ENCODE peak calls at places on chromosomes 5 and 9, in six cellular contexts. B, F, W, K, J and R are unnamed samples.

GRCh38 chr5:7856855-7857254 is 5.9 kb upstream of the CFAP90 start:
- DNase-seq in B (no peak), F (peak; percentile 21), W (peak; percentile 10), K (peak; percentile 8), J (no peak), R (peak; percentile 50)

GRCh38 chr9:130944510-130945058 is 5.5 kb upstream of the FIBCD1 start:
- DNase-seq in B (no peak), F (no peak), W (no peak), K (no peak), J (no peak), R (no peak)

GRCh38 chr9:95197692-95198271 is 119.7 kb downstream of the FANCC start:
- DNase-seq in B (no peak), F (no peak), W (no peak), K (no peak), J (peak; percentile 51), R (no peak)

GRCh38 chr5:124746916-124747769 is 704 bp upstream of the ZNF608 start:
- DNase-seq in B (no peak), F (peak; percentile 90), W (peak; percentile 83), K (peak; percentile 83), J (peak; percentile 89), R (peak; percentile 84)

GRCh38 chr9:78745996-78746395 is 449.1 kb downstream of the PSAT1 start:
- DNase-seq in B (no peak), F (no peak), W (no peak), K (no peak), J (no peak), R (no peak)

GRCh38 chr5:153504726-153505125 is 14.3 kb downstream of the GRIA1 start:
- DNase-seq in B (no peak), F (no peak), W (no peak), K (no peak), J (no peak), R (no peak)

GRCh38 chr5:16727937-16728336 is 111.1 kb upstream of the RETREG1 start:
- DNase-seq in B (no peak), F (peak; percentile 65), W (peak; percentile 47), K (peak; percentile 35), J (peak; percentile 51), R (no peak)

GRCh38 chr9:78029601-78030552 is 1.7 kb downstream of the GNAQ start:
- DNase-seq in B (no peak), F (peak; percentile 50), W (peak; percentile 14), K (no peak), J (peak; percentile 19), R (peak; percentile 77)

GRCh38 chr9:99489043-99489378 is 266.9 kb downstream of the SEC61B start:
- DNase-seq in B (no peak), F (no peak), W (no peak), K (no peak), J (no peak), R (no peak)

GRCh38 chr9:114336699-114337395 is 7.2 kb downstream of the ORM2 start:
- DNase-seq in B (no peak), F (no peak), W (no peak), K (no peak), J (no peak), R (no peak)

GRCh38 chr9:128203842-128204551 is 818 bp downstream of the DNM1 start:
- DNase-seq in B (no peak), F (no peak), W (no peak), K (no peak), J (no peak), R (peak; percentile 21)

GRCh38 chr9:130298663-130299279 is 33.2 kb downstream of the HMCN2 start:
- DNase-seq in B (no peak), F (no peak), W (no peak), K (no peak), J (no peak), R (no peak)

GRCh38 chr9:120892748-120893584 is 16.0 kb upstream of the PHF19 start:
- DNase-seq in B (no peak), F (no peak), W (no peak), K (no peak), J (no peak), R (no peak)

GRCh38 chr9:250039-250438 is 35.4 kb downstream of the DOCK8 start:
- DNase-seq in B (no peak), F (no peak), W (no peak), K (no peak), J (no peak), R (no peak)

GRCh38 chr5:136020001-136020382 is 8.8 kb upstream of the TGFBI start:
- DNase-seq in B (no peak), F (no peak), W (no peak), K (no peak), J (no peak), R (no peak)

GRCh38 chr5:72494700-72495124 is 12.5 kb downstream of the ZNF366 start:
- DNase-seq in B (no peak), F (no peak), W (no peak), K (no peak), J (no peak), R (no peak)

GRCh38 chr5:150503977-150504620 is 3.8 kb upstream of the NDST1 start:
- DNase-seq in B (no peak), F (peak; percentile 94), W (peak; percentile 68), K (peak; percentile 69), J (peak; percentile 21), R (peak; percentile 71)

GRCh38 chr5:109063223-109063622 is 315.5 kb downstream of the FER start:
- DNase-seq in B (no peak), F (no peak), W (no peak), K (no peak), J (no peak), R (no peak)

GRCh38 chr9:133460405-133461175 is 812 bp downstream of the CACFD1 start:
- DNase-seq in B (no peak), F (peak; percentile 67), W (peak; percentile 89), K (no peak), J (peak; percentile 41), R (peak; percentile 26)

GRCh38 chr5:177997319-177997670 is 1.3 kb upstream of the PROP1 start:
- DNase-seq in B (no peak), F (no peak), W (no peak), K (no peak), J (no peak), R (no peak)

DNA sequence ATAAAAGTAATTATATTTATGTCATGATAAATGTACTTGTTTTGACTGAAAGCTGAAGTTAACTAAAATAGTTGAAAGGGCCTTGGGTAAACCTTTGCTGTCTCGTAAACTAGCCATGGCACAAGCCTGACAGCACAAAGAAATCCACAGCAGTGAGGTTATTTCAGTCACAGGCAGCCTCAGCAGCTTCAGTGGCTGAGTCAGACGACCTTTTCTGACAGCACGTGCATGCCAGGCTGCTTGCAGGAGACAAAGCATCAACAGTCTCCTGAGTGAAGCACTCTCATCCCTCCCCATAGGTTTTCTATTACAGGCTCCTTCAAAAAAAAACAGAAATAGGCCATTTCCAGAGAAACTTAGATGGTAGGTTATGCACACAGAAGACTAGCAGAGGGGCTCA is 34.6 kb downstream of the OXCT1 start:
- DNase-seq in B (no peak), F (no peak), W (no peak), K (peak; percentile 58), J (peak; percentile 58), R (no peak)
- TF ChIP-seq POLR2A in B (no peak), F (no peak), W (no peak), K (no peak), J (no peak), R (no peak)

DNA sequence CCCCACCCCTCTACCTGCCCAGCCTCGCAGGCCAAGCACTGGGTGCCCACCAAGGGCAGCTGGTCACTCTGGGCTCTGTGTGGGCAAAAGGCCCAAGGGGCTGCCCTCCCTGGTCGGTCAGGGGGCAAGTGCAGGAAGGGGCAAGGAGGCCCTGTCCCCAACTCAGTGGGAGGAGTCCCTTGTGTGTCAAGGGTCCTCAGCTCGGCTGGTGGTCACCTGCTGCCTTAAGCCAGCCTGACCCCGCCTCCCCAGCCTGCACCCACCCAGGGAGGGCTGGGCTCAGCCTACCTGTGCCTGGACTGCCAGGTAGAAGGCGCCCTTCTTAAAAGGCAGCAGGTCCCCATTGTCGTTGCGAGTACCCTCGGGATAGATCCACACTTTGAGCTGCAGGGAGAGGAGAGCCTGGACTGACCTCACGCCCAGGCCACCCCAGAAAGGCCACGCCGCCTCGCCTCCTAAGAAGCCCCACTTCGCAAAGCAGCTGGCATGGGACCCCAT is 10.9 kb downstream of the AGPAT2 start:
- DNase-seq in B (no peak), F (no peak), W (no peak), K (no peak), J (no peak), R (no peak)
- TF ChIP-seq POLR2A in B (no peak), F (no peak), W (no peak), K (no peak), J (no peak), R (no peak)

GRCh38 chr9:91245432-91246313 is 116.0 kb downstream of the AUH start:
- DNase-seq in B (no peak), F (no peak), W (no peak), K (no peak), J (no peak), R (no peak)

GRCh38 chr9:91243029-91243428 is 118.7 kb downstream of the AUH start:
- DNase-seq in B (no peak), F (no peak), W (no peak), K (no peak), J (no peak), R (no peak)

GRCh38 chr9:91246842-91247241 is 114.9 kb downstream of the AUH start:
- DNase-seq in B (no peak), F (no peak), W (no peak), K (no peak), J (no peak), R (no peak)

GRCh38 chr9:91248707-91249106 is 113.0 kb downstream of the AUH start:
- DNase-seq in B (no peak), F (no peak), W (no peak), K (peak; percentile 45), J (no peak), R (no peak)

DNA sequence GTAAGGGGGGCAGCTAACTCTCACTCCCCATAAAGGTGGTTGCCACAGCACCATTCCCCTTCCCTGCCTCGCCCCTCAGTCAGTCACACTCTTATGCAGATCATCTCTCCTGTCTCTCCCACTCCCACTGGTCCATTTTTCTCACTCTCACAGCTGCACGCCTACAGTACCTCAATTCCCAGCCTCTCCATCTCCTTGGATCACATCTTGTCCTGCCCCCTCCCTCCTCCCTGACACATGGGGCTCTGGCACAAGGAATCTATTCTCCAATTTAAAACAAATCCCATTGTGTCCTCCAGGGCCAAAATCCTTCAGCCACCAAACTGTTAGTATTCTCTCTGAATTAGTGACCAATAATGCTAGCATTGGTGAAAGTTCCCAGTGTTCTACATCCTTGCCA is 114.4 kb downstream of the AUH start:
- DNase-seq in B (no peak), F (no peak), W (no peak), K (no peak), J (no peak), R (no peak)
- TF ChIP-seq POLR2A in B (no peak), F (no peak), W (no peak), K (no peak), J (no peak), R (no peak)

DNA sequence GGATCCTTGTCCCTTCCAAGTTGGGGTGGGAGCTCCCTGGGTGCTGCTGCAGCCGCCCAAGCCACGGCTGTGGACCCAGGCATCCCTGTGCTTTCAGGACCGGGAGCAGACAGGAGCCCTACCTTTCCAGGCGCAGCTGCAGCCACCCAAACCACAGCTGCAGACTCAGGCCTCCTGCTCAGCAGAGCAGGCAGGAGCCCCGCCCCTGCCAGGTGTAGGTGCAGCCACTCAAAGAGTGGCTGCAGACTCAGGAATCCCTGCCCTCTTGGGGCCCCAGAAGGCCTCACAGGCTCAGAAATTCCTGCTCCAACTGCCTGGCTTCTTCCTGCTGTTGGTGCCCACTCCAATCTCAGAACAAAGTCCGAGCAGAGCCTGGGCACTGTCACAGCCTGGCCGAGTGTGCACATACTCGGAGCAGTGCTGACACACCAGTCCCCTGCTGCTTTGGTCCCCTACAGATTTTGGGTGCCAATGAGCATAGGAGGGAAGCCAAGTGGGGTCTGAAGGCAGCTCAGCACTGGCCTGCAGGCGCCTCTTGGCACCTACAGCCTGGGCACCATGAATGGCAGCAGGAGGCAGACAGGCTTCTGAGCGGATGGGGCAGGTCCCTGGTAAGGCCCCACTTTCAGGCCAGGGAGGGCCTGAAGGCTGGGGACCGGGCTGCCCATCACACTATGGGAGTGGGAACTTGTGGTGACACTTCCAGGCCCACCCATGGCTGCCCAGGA is 6.0 kb upstream of the TESK1 start:
- DNase-seq in B (no peak), F (no peak), W (peak; percentile 48), K (no peak), J (no peak), R (no peak)
- TF ChIP-seq POLR2A in B (no peak), F (no peak), W (no peak), K (no peak), J (no peak), R (no peak)